ENCODE peak calls at places on chromosomes 2 and 18, in four cellular contexts. G, R, V and P are unnamed samples.

GRCh38 chr18:457120-457519 is 43.4 kb downstream of the COLEC12 start:
- DNase-seq in V (no peak), G (no peak), R (no peak), P (no peak)

GRCh38 chr2:121019073-121019472 is 265.9 kb downstream of the TFCP2L1 start:
- DNase-seq in V (no peak), G (no peak), R (peak; percentile 70), P (no peak)

GRCh38 chr2:14781148-14781547 is 148.6 kb downstream of the LRATD1 start:
- DNase-seq in G (no peak), V (no peak), R (no peak), P (no peak)

GRCh38 chr2:36013064-36013463 is 342.5 kb upstream of the CRIM1 start:
- DNase-seq in V (no peak), R (no peak), G (no peak), P (no peak)

GRCh38 chr2:226690471-226691024 is 109.1 kb downstream of the IRS1 start:
- DNase-seq in V (no peak), G (no peak), R (no peak), P (no peak)

GRCh38 chr18:45275367-45276113 is 339.7 kb upstream of the SLC14A2 start:
- DNase-seq in G (no peak), V (peak; percentile 28), R (no peak), P (no peak)

GRCh38 chr2:67260348-67261277 is 136.5 kb upstream of the ETAA1 start:
- DNase-seq in V (no peak), R (no peak), G (peak; percentile 29), P (no peak)

GRCh38 chr18:59823611-59824195 is 76.1 kb upstream of the PMAIP1 start:
- DNase-seq in G (peak; percentile 76), R (no peak), V (peak; percentile 67), P (peak; percentile 78)

GRCh38 chr2:181805228-181806038 is 86.1 kb upstream of the ITPRID2 start:
- DNase-seq in V (no peak), G (no peak), R (no peak), P (no peak)

GRCh38 chr2:135948642-135949355 is 36.6 kb downstream of the DARS1 start:
- DNase-seq in V (peak; percentile 83), G (no peak), R (no peak), P (no peak)

GRCh38 chr2:68770271-68771111 is 35.9 kb downstream of the ARHGAP25 start:
- DNase-seq in R (no peak), G (no peak), V (no peak), P (no peak)

GRCh38 chr2:149002891-149003740 is 35.4 kb upstream of the LYPD6B start:
- DNase-seq in V (no peak), R (no peak), G (no peak), P (no peak)

GRCh38 chr2:217943379-217944321 is 59.1 kb downstream of the TNS1 start:
- DNase-seq in V (peak; percentile 4), R (no peak), G (peak; percentile 81), P (peak; percentile 96)

GRCh38 chr2:144324446-144325045 is 195.4 kb downstream of the ZEB2 start:
- DNase-seq in R (no peak), V (no peak), G (no peak), P (no peak)

GRCh38 chr2:221482581-221483140 is 89.4 kb downstream of the EPHA4 start:
- DNase-seq in G (no peak), R (no peak), V (no peak), P (no peak)

GRCh38 chr2:211724933-211725332 is 813.7 kb downstream of the ERBB4 start:
- DNase-seq in V (no peak), G (no peak), R (no peak), P (no peak)

GRCh38 chr2:74457129-74457548 is 1.1 kb upstream of the WBP1 start:
- DNase-seq in G (no peak), R (no peak), V (no peak), P (no peak)

GRCh38 chr18:42892181-42892580 is 223.3 kb downstream of the RIT2 start:
- DNase-seq in V (no peak), R (no peak), G (no peak), P (no peak)

GRCh38 chr2:100281521-100282438 is 40.5 kb downstream of the LONRF2 start:
- DNase-seq in V (no peak), G (no peak), R (peak; percentile 25), P (no peak)

GRCh38 chr2:230920167-230920566 is 4.9 kb downstream of the GPR55 start:
- DNase-seq in R (no peak), V (no peak), G (peak; percentile 2), P (no peak)

DNA sequence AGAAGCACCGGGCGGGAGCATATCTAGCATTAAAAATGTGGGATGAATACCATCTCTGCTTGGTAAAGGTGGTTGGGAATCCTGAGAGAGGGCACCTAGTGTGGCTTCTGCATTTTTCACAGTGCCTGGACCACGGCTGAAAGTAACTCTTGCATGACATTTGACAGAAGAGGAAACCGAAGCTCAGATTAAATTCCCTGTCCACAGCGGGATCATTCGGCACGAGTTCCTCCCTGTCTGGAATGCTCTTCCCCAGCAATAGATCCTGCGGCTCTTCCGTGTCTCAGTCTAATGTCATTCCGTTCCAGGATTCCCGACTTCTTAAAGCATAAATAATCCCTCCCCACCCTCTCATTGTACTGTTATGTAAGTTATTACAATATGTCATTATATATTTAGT is 905 bp upstream of the RPS7 start:
- DNase-seq in V (no peak), R (no peak), G (no peak), P (no peak)
- H3K4me1 ChIP-seq in V (peaks cover 27% of the 10 kb centered on the region), R (peaks cover 38% of the 10 kb centered on the region), G (peaks cover 38% of the 10 kb centered on the region), P (peaks cover 19% of the 10 kb centered on the region)

GRCh38 chr2:105329561-105330495 is at the start of gene TGFBRAP1:
- DNase-seq in G (peak; percentile 71), V (no peak), R (no peak), P (peak; percentile 70)
- TF ChIP-seq POLR2A in G (no peak), V (no peak), R (no peak), P (peak; percentile 72)

GRCh38 chr18:28108801-28109200 is 68.1 kb downstream of the CDH2 start:
- DNase-seq in G (no peak), R (no peak), V (no peak), P (no peak)
- H3K4me1 ChIP-seq in G (peaks cover 10% of the 10 kb centered on the region), R (no peaks in the 10 kb centered on the region), V (peaks cover 3% of the 10 kb centered on the region), P (no peaks in the 10 kb centered on the region)

DNA sequence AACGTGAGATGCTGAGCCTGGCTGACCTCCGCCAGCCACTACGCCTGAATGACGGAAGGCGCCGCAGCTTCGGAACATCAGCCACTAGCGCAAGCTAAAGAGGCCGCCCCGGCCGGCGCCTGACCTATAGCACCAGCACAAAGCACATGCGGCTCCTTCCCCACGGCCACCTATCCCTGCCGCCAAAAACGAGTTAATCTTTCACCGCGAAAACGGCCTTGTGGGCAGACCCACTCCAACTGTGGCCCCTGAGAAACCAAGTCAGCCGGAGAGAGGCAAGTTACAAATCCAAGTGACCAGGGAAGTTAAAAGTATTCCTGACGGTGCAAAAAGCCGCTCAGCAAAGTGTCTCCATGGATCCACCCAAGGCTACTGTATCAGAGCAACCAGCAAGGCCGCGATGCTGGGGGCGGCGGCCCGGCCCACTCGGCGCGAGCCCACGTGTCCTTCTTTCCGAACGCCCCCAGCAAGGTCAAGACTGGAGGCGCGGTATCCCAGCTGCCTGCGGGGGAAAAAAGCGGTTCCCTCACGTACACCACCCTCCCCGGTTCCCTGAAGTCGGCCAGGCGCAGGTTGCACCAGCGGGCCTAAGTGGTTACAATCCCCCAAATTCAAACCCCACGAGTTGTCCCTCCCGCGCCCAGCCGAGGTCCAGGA is 575 bp downstream of the HSPD1 start:
- DNase-seq in G (peak; percentile 75), V (no peak), R (no peak), P (peak; percentile 78)
- TF ChIP-seq POLR2A in G (no peak), V (no peak), R (no peak), P (no peak)

GRCh38 chr2:45782968-45783367 is 131.5 kb downstream of the PRKCE start:
- DNase-seq in R (no peak), V (no peak), G (no peak), P (no peak)

GRCh38 chr2:45778720-45779171 is 127.3 kb downstream of the PRKCE start:
- DNase-seq in R (no peak), G (peak; percentile 72), V (peak; percentile 64), P (no peak)

GRCh38 chr2:45781464-45781811 is 130.0 kb downstream of the PRKCE start:
- DNase-seq in G (no peak), V (no peak), R (no peak), P (no peak)

GRCh38 chr2:45780541-45781463 is 129.3 kb downstream of the PRKCE start:
- DNase-seq in G (no peak), V (no peak), R (no peak), P (no peak)

DNA sequence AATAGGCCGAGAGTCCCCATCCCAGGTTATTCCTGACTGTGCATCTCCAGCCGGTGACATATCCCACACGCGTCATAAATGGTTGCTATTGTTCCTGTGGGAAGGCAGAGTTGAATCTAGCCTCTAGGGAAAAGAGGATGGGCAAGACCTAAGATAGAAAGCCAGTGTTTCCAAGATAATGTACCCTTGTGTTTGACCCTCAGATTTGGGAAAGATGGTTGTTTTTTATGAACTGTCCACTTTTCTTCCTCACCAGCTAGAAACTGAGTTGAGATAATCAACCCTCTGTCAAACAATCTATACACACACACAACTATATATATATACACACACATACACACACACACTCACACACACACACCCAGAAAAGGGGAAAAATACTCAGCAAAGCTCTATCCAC is 131.0 kb downstream of the PRKCE start:
- DNase-seq in V (no peak), R (no peak), G (no peak), P (no peak)
- H3K4me1 ChIP-seq in V (peaks cover 10% of the 10 kb centered on the region), R (peaks cover 9% of the 10 kb centered on the region), G (peaks cover 24% of the 10 kb centered on the region), P (no peaks in the 10 kb centered on the region)